ENCODE peak calls at places on chromosomes 7 and 10, in seven cellular contexts. B is fibroblast of pulmonary artery, F is cardiac fibroblast, G is psoas muscle, R is heart right ventricle, Z is mucosa of descending colon, H is MM.1S. I is an unnamed sample.

GRCh38 chr10:104028823-104029527 is 56.7 kb downstream of the COL17A1 start:
- DNase-seq in B (no peak), F (no peak), G (no peak), R (no peak), Z (no peak), H (no peak), I (no peak)

GRCh38 chr7:81887098-81887497 is 117.3 kb upstream of the HGF start:
- DNase-seq in B (peak), F (no peak), G (no peak), R (no peak), Z (no peak), H (peak), I (no peak)

GRCh38 chr7:151017953-151018420 is 6.3 kb downstream of the ATG9B start:
- DNase-seq in B (peak), F (peak), G (peak), R (peak), Z (peak), H (peak), I (no peak)

GRCh38 chr10:102775201-102775972 is 31.6 kb downstream of the WBP1L start:
- DNase-seq in B (peak), F (peak), G (peak), R (peak), Z (peak), H (no peak), I (peak)

GRCh38 chr7:69395072-69395714 is 203.1 kb upstream of the AUTS2 start:
- DNase-seq in B (peak), F (no peak), G (no peak), R (no peak), Z (no peak), H (no peak), I (no peak)

GRCh38 chr7:87414400-87415188 is 60.9 kb downstream of the ABCB4 start:
- DNase-seq in B (no peak), F (peak), G (no peak), R (no peak), Z (no peak), H (no peak), I (no peak)

GRCh38 chr7:85135931-85136330 is 50.9 kb downstream of the SEMA3D start:
- DNase-seq in B (peak), F (peak), G (no peak), R (no peak), Z (no peak), H (no peak), I (no peak)

GRCh38 chr7:142248-142955 is 50.0 kb upstream of the FAM20C start:
- DNase-seq in B (no peak), F (no peak), G (no peak), R (peak), Z (peak), H (no peak), I (peak)

GRCh38 chr10:88557659-88558058 is 25.5 kb downstream of the RNLS start:
- DNase-seq in B (peak), F (peak), G (no peak), R (no peak), Z (no peak), H (no peak), I (no peak)

GRCh38 chr10:88555190-88555894 is 27.8 kb downstream of the RNLS start:
- DNase-seq in B (no peak), F (no peak), G (no peak), R (peak), Z (no peak), H (no peak), I (no peak)

GRCh38 chr10:88557246-88557645 is 25.9 kb downstream of the RNLS start:
- DNase-seq in B (no peak), F (peak), G (no peak), R (no peak), Z (no peak), H (no peak), I (no peak)

DNA sequence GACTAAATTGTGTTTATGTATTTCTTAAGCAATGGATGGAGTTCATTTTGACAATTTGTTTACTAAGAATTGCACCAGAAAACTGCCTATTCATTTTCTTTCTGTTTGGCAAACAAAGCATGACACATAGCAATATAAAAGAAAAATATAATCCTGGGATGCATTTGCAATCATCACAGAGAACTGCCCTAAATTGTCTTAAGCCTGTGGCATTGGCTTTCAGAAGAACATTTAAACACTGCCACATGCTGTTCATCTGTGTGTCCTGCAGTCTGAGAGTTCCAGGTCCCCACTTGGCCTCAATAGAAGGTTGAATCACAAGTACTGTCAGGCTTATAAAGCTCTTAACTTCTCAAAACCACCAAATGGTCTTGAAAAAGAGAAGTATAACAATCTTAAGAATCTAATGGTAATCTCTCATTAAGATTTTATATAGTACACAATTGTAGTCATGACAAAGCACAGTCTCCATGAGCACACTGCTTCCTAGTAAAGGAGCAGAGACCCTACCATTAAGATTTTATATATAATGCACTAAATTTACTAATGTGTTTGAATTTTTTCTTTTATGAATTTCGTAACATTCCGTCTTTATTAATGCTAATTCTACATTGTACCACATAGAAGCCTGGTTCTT is 29.9 kb downstream of the RNLS start:
- DNase-seq in B (peak), F (peak), G (peak), R (peak), Z (peak), H (peak), I (peak)
- TF ChIP-seq CTCF in B (peak), F (peak), G (peak), R (peak), Z (peak), H (peak), I (peak)

GRCh38 chr10:119538632-119539358 is 3.7 kb downstream of the RGS10 start:
- DNase-seq in B (no peak), F (peak), G (no peak), R (no peak), Z (peak), H (no peak), I (peak)
- H3K4me3 ChIP-seq in B (no peak), F (no peak), G (no peak), R (no peak), Z (no peak), H (no peak), I (peak)

DNA sequence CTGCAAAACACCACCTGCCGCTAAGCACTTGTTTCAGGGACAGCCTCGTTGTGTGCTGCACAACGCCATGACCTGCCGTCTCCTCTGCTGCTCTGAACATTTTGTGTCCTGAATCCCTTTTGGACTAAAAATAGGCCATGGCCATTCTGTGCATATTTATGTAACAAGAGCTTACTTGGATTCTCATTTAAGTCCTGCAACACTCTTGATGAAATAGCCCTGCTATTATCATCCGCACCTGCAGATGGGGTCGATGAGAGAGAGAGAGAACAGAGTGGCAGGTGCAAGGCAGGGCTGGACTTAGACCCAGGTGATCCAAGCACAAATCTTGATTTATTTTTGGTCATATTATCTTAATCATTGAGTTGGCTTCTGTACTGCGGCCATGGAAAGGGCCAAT is 121.2 kb upstream of the PRKCQ start:
- DNase-seq in B (no peak), F (no peak), G (no peak), R (no peak), Z (no peak), H (no peak), I (no peak)
- TF ChIP-seq CTCF in B (no peak), F (no peak), G (peak), R (no peak), Z (no peak), H (peak), I (peak)

DNA sequence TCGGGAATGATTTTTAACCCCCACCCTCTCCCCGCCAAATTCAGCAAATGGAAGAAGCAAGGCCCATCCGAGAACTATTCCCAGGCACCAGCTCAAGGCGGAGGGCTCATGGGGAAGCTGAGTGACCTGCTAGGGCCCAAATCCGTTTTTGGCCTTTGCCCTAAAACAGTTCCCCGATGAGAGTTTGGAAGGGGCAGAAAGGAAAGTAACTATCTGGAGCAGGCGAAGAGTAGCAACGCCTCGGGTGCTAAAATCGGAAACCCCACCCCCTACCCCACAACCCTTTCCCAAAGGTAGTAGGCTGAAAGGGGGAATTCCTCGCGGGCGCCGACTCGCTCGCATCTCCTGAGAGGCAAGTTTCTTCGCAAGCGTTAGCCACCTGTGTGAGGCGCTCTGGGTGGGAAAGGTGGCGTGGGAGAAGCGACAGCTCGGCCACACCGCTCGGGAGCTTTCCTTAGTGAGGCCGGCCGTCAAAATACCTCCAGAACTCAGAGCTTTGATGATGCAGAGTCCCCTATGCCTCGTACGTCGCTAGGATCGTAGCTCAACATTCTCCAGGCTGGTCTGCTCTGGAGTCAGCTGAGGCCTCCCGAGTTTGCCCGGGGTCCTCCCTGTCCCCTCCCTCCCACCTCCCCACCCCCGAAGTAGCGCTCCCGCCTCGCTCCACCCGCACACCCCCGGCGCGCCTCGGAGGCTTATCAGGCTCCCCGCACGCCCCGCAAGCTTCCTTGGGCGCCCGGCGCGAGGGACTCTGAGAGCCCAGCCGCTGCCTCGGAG is 638 bp upstream of the PRKG1 start:
- DNase-seq in B (peak), F (peak), G (peak), R (peak), Z (peak), H (peak), I (no peak)
- H3K4me3 ChIP-seq in B (peak), F (peak), G (peak), R (peak), Z (peak), H (peak), I (peak)

DNA sequence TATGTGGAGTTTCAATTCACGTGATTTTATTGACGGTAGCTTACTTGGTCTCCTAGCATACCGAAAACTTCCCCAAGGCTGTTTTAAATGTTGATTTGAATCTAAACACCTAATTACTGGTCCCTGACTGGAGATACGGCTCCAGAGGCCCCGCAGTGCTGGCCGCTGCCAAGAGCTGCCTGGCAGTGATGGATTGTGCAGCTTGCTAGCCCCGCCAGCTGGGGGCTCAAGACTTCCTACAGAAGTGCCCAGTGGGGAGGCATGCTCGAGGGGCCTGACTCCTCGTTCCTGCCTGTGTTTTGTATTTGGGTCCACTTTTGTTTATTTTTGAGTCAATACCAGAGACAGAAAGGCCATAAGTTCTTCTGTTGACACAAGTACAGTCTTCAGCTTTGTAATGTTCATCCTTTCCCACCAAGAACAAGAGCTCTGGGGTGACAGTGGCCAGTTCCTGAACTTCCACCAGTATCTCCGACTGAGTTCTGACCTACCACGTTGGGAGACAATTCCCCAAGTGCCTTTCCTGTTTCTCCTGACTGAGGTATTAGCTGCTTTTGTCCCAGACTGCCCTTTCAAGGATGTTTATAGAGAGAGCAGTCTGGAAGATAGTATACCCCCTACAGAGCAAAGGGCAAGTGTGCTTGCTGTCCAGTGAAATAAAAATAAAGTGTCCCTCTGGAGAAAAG is 80.7 kb upstream of the CXCL12 start:
- DNase-seq in B (no peak), F (no peak), G (no peak), R (no peak), Z (no peak), H (no peak), I (no peak)
- TF ChIP-seq CTCF in B (no peak), F (no peak), G (no peak), R (no peak), Z (no peak), H (no peak), I (no peak)

DNA sequence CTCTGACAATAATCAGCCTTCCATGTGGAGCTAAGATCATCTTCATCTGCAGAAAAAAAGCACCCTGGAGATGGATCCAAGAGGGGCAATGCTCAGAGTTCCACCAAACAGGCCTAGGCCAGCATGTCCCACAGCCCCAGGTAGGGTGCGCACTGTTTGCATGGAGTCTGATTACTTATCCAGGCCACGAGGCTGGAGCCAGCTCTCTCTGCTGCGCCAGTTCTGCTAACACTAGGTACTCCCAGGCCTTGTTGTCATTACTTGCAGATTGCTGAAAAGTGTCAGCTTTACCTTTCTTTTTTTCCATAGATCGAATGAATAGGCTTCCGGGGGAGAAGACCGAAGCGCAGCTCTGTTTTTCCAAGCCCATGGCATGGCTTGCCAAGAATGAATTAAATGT is 285.7 kb downstream of the BMPER start:
- DNase-seq in B (no peak), F (no peak), G (no peak), R (no peak), Z (no peak), H (no peak), I (no peak)
- H3K4me3 ChIP-seq in B (no peak), F (no peak), G (no peak), R (no peak), Z (no peak), H (no peak), I (no peak)

GRCh38 chr7:53358301-53358700 is 322.9 kb downstream of the POM121L12 start:
- DNase-seq in B (no peak), F (no peak), G (no peak), R (no peak), Z (no peak), H (no peak), I (no peak)
- TF ChIP-seq CTCF in B (no peak), F (no peak), G (no peak), R (no peak), Z (no peak), H (no peak), I (peak)

GRCh38 chr7:27164381-27165088 is 802 bp downstream of the HOXA9 start:
- DNase-seq in B (no peak), F (no peak), G (peak), R (no peak), Z (no peak), H (no peak), I (no peak)

GRCh38 chr7:27167170-27167505 is 1.8 kb upstream of the HOXA9 start:
- DNase-seq in B (no peak), F (no peak), G (no peak), R (no peak), Z (no peak), H (no peak), I (no peak)

GRCh38 chr7:27165089-27165654 is at the start of gene HOXA9:
- DNase-seq in B (no peak), F (no peak), G (peak), R (no peak), Z (peak), H (no peak), I (no peak)

GRCh38 chr7:27166475-27167169 is 1.3 kb upstream of the HOXA9 start:
- DNase-seq in B (no peak), F (no peak), G (peak), R (no peak), Z (no peak), H (no peak), I (no peak)

GRCh38 chr7:27165655-27166474 is 528 bp upstream of the HOXA9 start:
- DNase-seq in B (no peak), F (no peak), G (peak), R (no peak), Z (no peak), H (no peak), I (no peak)
- H3K4me3 ChIP-seq in B (no peak), F (no peak), G (peak), R (peak), Z (peak), H (no peak), I (peak)

DNA sequence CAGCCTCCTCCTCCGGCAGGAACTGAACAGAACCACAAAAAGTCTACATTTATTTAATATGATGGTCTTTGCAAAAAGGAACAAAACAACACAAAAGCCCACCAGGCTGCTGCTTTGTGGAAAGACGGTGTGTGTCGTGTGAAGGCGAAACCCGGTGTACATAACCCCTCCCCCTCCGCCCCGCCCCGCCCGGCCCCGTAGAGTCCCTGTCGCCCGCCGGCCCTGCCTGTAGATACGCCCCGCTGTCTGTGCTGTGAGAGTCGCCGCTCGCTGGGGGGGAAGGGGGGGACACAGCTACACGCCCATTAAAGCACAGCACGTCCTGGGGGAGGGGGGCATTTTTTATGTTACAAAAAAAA is 83.3 kb downstream of the PAX2 start:
- DNase-seq in B (no peak), F (no peak), G (no peak), R (no peak), Z (peak), H (peak), I (no peak)
- TF ChIP-seq CTCF in B (no peak), F (no peak), G (no peak), R (no peak), Z (no peak), H (no peak), I (no peak)